ENCODE peak calls at places on chromosomes 6 and 20, in eight cellular contexts. One of them, this sample, is unnamed.

GRCh38 chr6:122947355-122947754 is 48.7 kb upstream of the CLVS2 start:
- DNase-seq in cardiac muscle cell: no peak
- DNase-seq in pancreas: no peak
- DNase-seq in spleen: no peak
- DNase-seq in bronchial epithelial cell: peak; percentile 30
- DNase-seq in foreskin fibroblast: no peak
- DNase-seq in AG09309: no peak
- DNase-seq in GM12865: no peak
- DNase-seq in this sample: no peak

GRCh38 chr20:32363492-32363891 is 5.4 kb downstream of the ASXL1 start:
- DNase-seq in bronchial epithelial cell: no peak
- DNase-seq in spleen: no peak
- DNase-seq in pancreas: no peak
- DNase-seq in AG09309: no peak
- DNase-seq in foreskin fibroblast: no peak
- DNase-seq in GM12865: no peak
- DNase-seq in cardiac muscle cell: no peak
- DNase-seq in this sample: no peak

GRCh38 chr6:47348316-47348863 is 38.7 kb upstream of the TNFRSF21 start:
- DNase-seq in pancreas: no peak
- DNase-seq in AG09309: no peak
- DNase-seq in cardiac muscle cell: no peak
- DNase-seq in GM12865: no peak
- DNase-seq in foreskin fibroblast: no peak
- DNase-seq in spleen: no peak
- DNase-seq in bronchial epithelial cell: no peak
- DNase-seq in this sample: no peak

GRCh38 chr6:109360791-109361190 is 21.5 kb downstream of the CD164 start:
- DNase-seq in cardiac muscle cell: no peak
- DNase-seq in AG09309: no peak
- DNase-seq in spleen: no peak
- DNase-seq in foreskin fibroblast: no peak
- DNase-seq in bronchial epithelial cell: no peak
- DNase-seq in pancreas: no peak
- DNase-seq in GM12865: no peak
- DNase-seq in this sample: no peak

GRCh38 chr20:22825076-22825475 is 210.0 kb upstream of the SSTR4 start:
- DNase-seq in cardiac muscle cell: peak; percentile 73
- DNase-seq in bronchial epithelial cell: peak; percentile 83
- DNase-seq in AG09309: no peak
- DNase-seq in GM12865: no peak
- DNase-seq in spleen: no peak
- DNase-seq in pancreas: no peak
- DNase-seq in foreskin fibroblast: peak; percentile 14
- DNase-seq in this sample: no peak

GRCh38 chr6:6622557-6622956 is 34.0 kb downstream of the LY86 start:
- DNase-seq in foreskin fibroblast: no peak
- DNase-seq in pancreas: no peak
- DNase-seq in GM12865: no peak
- DNase-seq in cardiac muscle cell: no peak
- DNase-seq in spleen: no peak
- DNase-seq in AG09309: no peak
- DNase-seq in bronchial epithelial cell: no peak
- DNase-seq in this sample: no peak

GRCh38 chr6:100996409-100996808 is 115.3 kb upstream of the ASCC3 start:
- DNase-seq in GM12865: no peak
- DNase-seq in pancreas: no peak
- DNase-seq in foreskin fibroblast: no peak
- DNase-seq in spleen: no peak
- DNase-seq in bronchial epithelial cell: no peak
- DNase-seq in cardiac muscle cell: no peak
- DNase-seq in AG09309: no peak
- DNase-seq in this sample: no peak

GRCh38 chr6:70221025-70221714 is 81.7 kb downstream of the COL9A1 start:
- DNase-seq in cardiac muscle cell: peak; percentile 46
- DNase-seq in bronchial epithelial cell: peak; percentile 38
- DNase-seq in pancreas: no peak
- DNase-seq in GM12865: peak; percentile 23
- DNase-seq in AG09309: no peak
- DNase-seq in spleen: no peak
- DNase-seq in foreskin fibroblast: no peak
- DNase-seq in this sample: no peak

GRCh38 chr6:77470983-77471382 is 7.7 kb upstream of the HTR1B start:
- DNase-seq in spleen: no peak
- DNase-seq in foreskin fibroblast: peak; percentile 33
- DNase-seq in GM12865: no peak
- DNase-seq in AG09309: no peak
- DNase-seq in pancreas: no peak
- DNase-seq in bronchial epithelial cell: peak; percentile 77
- DNase-seq in cardiac muscle cell: no peak
- DNase-seq in this sample: no peak

GRCh38 chr6:44224154-44224977 is 971 bp downstream of the SLC29A1 start:
- DNase-seq in AG09309: no peak
- DNase-seq in cardiac muscle cell: peak; percentile 16
- DNase-seq in foreskin fibroblast: no peak
- DNase-seq in spleen: peak; percentile 65
- DNase-seq in GM12865: peak; percentile 43
- DNase-seq in pancreas: no peak
- DNase-seq in bronchial epithelial cell: peak; percentile 54
- DNase-seq in this sample: no peak

GRCh38 chr6:166005846-166006592 is 161.6 kb downstream of the TBXT start:
- DNase-seq in GM12865: no peak
- DNase-seq in foreskin fibroblast: no peak
- DNase-seq in pancreas: peak; percentile 85
- DNase-seq in bronchial epithelial cell: peak; percentile 13
- DNase-seq in spleen: no peak
- DNase-seq in cardiac muscle cell: peak; percentile 91
- DNase-seq in AG09309: no peak
- DNase-seq in this sample: no peak

DNA sequence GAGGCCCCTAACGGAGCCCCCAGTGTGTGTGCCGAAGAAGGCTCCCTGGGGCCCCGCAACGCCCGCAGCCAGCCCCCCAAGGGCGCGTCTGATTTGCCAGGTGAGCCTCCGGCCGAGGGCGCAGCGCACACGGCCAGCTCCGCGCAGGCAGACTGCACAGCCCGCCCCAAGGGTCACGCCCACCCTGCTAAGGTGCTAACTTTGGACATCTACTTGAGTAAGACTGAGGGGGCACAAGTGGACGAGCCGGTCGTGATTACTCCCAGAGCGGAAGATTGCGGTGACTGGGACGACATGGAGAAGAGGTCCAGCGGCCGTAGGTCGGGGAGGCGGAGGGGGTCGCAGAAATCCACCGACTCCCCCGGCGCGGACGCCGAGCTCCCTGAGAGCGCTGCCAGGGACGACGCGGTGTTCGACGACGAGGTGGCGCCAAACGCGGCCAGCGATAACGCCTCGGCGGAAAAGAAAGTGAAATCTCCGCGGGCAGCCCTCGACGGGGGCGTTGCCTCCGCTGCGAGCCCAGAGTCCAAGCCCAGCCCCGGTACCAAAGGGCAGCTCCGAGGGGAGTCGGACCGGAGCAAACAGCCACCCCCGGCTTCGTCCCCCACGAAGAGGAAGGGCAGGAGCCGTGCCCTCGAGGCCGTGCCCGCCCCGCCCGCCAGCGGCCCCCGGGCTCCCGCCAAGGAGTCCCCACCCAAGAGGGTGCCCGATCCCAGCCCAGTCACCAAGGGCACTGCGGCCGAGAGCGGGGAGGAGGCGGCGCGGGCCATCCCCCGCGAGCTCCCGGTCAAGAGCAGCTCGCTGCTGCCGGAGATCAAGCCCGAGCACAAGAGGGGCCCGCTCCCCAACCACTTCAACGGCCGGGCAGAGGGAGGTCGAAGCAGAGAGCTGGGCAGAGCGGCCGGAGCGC is 117.0 kb downstream of the RTN4IP1 start:
- DNase-seq in cardiac muscle cell: peak; percentile 44
- DNase-seq in foreskin fibroblast: no peak
- DNase-seq in GM12865: peak; percentile 83
- DNase-seq in spleen: peak; percentile 98
- DNase-seq in pancreas: peak; percentile 87
- DNase-seq in AG09309: no peak
- DNase-seq in bronchial epithelial cell: peak; percentile 53
- DNase-seq in this sample: no peak
- TF ChIP-seq CTCF in cardiac muscle cell: peak; percentile 27
- TF ChIP-seq CTCF in foreskin fibroblast: peak; percentile 13
- TF ChIP-seq CTCF in GM12865: peak; percentile 32
- TF ChIP-seq CTCF in spleen: peak; percentile 44
- TF ChIP-seq CTCF in pancreas: no peak
- TF ChIP-seq CTCF in AG09309: peak; percentile 37
- TF ChIP-seq CTCF in bronchial epithelial cell: no peak
- TF ChIP-seq CTCF in this sample: no peak

GRCh38 chr20:33684533-33685327 is 1.5 kb downstream of the E2F1 start:
- DNase-seq in GM12865: peak; percentile 43
- DNase-seq in spleen: no peak
- DNase-seq in foreskin fibroblast: no peak
- DNase-seq in bronchial epithelial cell: no peak
- DNase-seq in cardiac muscle cell: no peak
- DNase-seq in pancreas: no peak
- DNase-seq in AG09309: no peak
- DNase-seq in this sample: no peak
- H3K4me3 ChIP-seq in GM12865: peak overlapping the region; percentile 54
- H3K4me3 ChIP-seq in spleen: no peak overlapping the region
- H3K4me3 ChIP-seq in foreskin fibroblast: peak overlapping the region; percentile 41
- H3K4me3 ChIP-seq in bronchial epithelial cell: no peak overlapping the region
- H3K4me3 ChIP-seq in cardiac muscle cell: no peak overlapping the region
- H3K4me3 ChIP-seq in pancreas: no peak overlapping the region
- H3K4me3 ChIP-seq in AG09309: peak overlapping the region; percentile 39
- H3K4me3 ChIP-seq in this sample: peak overlapping the region; percentile 70

GRCh38 chr6:111253999-111254778 is 166.9 kb downstream of the SLC16A10 start:
- DNase-seq in spleen: no peak
- DNase-seq in cardiac muscle cell: no peak
- DNase-seq in AG09309: no peak
- DNase-seq in GM12865: no peak
- DNase-seq in pancreas: no peak
- DNase-seq in bronchial epithelial cell: no peak
- DNase-seq in foreskin fibroblast: no peak
- DNase-seq in this sample: no peak

GRCh38 chr6:111254779-111255166 is 167.5 kb downstream of the SLC16A10 start:
- DNase-seq in pancreas: no peak
- DNase-seq in bronchial epithelial cell: no peak
- DNase-seq in foreskin fibroblast: no peak
- DNase-seq in AG09309: no peak
- DNase-seq in GM12865: no peak
- DNase-seq in cardiac muscle cell: no peak
- DNase-seq in spleen: no peak
- DNase-seq in this sample: no peak

GRCh38 chr6:111258615-111259088 is 171.3 kb downstream of the SLC16A10 start:
- DNase-seq in cardiac muscle cell: peak; percentile 63
- DNase-seq in pancreas: no peak
- DNase-seq in GM12865: no peak
- DNase-seq in foreskin fibroblast: no peak
- DNase-seq in bronchial epithelial cell: no peak
- DNase-seq in AG09309: no peak
- DNase-seq in spleen: no peak
- DNase-seq in this sample: no peak

GRCh38 chr6:111259089-111259831 is 172.0 kb downstream of the SLC16A10 start:
- DNase-seq in bronchial epithelial cell: peak; percentile 98
- DNase-seq in pancreas: peak; percentile 99
- DNase-seq in AG09309: peak; percentile 98
- DNase-seq in foreskin fibroblast: peak; percentile 98
- DNase-seq in GM12865: peak; percentile 100
- DNase-seq in cardiac muscle cell: peak; percentile 100
- DNase-seq in spleen: peak; percentile 100
- DNase-seq in this sample: peak; percentile 94

DNA sequence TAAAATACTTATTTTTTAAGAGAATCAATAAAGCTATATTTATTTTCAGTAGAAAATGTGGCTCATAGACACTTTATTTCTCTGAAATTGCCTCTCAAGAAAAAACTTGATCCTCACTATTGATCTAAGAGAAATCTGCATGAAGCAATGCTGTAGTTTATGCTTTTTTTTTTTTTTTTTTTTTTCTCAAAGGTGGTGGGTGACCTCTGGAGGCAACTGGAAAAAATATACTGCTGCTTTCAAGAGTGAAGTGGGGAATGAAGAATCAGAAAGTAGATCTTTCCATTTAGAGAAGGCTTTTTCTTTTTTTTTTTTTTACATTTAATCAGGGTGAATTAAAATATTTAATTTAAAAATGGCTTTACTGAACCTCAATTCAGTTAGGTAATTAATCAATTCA is 169.3 kb downstream of the SLC16A10 start:
- DNase-seq in bronchial epithelial cell: no peak
- DNase-seq in cardiac muscle cell: peak; percentile 26
- DNase-seq in foreskin fibroblast: no peak
- DNase-seq in pancreas: no peak
- DNase-seq in GM12865: no peak
- DNase-seq in spleen: no peak
- DNase-seq in AG09309: no peak
- DNase-seq in this sample: no peak
- TF ChIP-seq CTCF in bronchial epithelial cell: no peak
- TF ChIP-seq CTCF in cardiac muscle cell: no peak
- TF ChIP-seq CTCF in foreskin fibroblast: no peak
- TF ChIP-seq CTCF in pancreas: no peak
- TF ChIP-seq CTCF in GM12865: no peak
- TF ChIP-seq CTCF in spleen: no peak
- TF ChIP-seq CTCF in AG09309: peak; percentile 34
- TF ChIP-seq CTCF in this sample: no peak

GRCh38 chr6:51268666-51269065 is 450.0 kb downstream of the TFAP2B start:
- DNase-seq in foreskin fibroblast: no peak
- DNase-seq in AG09309: no peak
- DNase-seq in GM12865: no peak
- DNase-seq in pancreas: no peak
- DNase-seq in spleen: no peak
- DNase-seq in bronchial epithelial cell: no peak
- DNase-seq in cardiac muscle cell: no peak
- DNase-seq in this sample: no peak

GRCh38 chr6:51277471-51277870 is 458.8 kb downstream of the TFAP2B start:
- DNase-seq in AG09309: no peak
- DNase-seq in foreskin fibroblast: no peak
- DNase-seq in cardiac muscle cell: no peak
- DNase-seq in pancreas: no peak
- DNase-seq in spleen: no peak
- DNase-seq in bronchial epithelial cell: no peak
- DNase-seq in GM12865: no peak
- DNase-seq in this sample: no peak

GRCh38 chr6:51271615-51272014 is 452.9 kb downstream of the TFAP2B start:
- DNase-seq in spleen: no peak
- DNase-seq in bronchial epithelial cell: no peak
- DNase-seq in cardiac muscle cell: no peak
- DNase-seq in foreskin fibroblast: no peak
- DNase-seq in AG09309: no peak
- DNase-seq in pancreas: no peak
- DNase-seq in GM12865: no peak
- DNase-seq in this sample: no peak

DNA sequence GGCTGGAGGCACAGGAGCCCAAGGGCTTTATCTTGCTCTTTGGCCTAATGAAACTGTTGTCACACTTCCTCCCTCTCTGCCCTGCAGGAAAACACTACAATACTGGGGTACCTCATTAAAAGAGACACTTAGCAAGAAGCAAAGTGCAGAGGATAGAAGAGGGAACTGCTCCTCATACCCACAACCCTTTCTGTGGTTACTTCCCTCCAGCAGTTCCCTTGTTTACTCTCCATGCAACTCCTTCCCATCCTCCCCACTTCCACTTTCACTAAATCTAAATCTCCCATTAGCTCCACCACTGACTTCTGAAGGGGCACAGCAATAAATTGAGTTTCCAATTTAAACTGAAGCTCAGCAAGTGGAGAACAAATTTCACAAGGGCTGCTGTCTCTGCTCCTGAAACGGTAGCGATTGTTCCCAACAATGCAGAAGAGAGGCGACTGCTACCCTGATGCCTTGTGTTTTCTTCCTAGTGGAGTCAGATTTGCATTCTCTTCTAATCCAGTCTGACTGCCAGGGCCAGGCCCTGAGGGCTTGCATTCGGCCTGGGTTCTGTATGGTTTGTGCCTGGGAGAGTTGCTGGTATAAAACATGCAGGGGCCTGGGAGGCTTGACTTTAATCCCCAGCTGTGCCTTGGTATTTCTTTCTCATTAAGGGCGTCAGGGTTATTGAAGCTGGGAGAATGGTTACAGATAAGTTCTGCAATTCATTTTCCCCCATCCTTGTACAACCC is 454.7 kb downstream of the TFAP2B start:
- DNase-seq in pancreas: no peak
- DNase-seq in GM12865: no peak
- DNase-seq in bronchial epithelial cell: no peak
- DNase-seq in foreskin fibroblast: no peak
- DNase-seq in spleen: no peak
- DNase-seq in AG09309: no peak
- DNase-seq in cardiac muscle cell: no peak
- DNase-seq in this sample: no peak
- H3K4me3 ChIP-seq in pancreas: no peak overlapping the region
- H3K4me3 ChIP-seq in GM12865: no peak overlapping the region
- H3K4me3 ChIP-seq in bronchial epithelial cell: no peak overlapping the region
- H3K4me3 ChIP-seq in foreskin fibroblast: no peak overlapping the region
- H3K4me3 ChIP-seq in spleen: no peak overlapping the region
- H3K4me3 ChIP-seq in AG09309: no peak overlapping the region
- H3K4me3 ChIP-seq in cardiac muscle cell: no peak overlapping the region
- H3K4me3 ChIP-seq in this sample: no peak overlapping the region

This sample was measured in esophagus squamous epithelium.